ENCODE peak calls at places on chromosomes 3 and 15, in seven cellular contexts. One of them, this sample, is unnamed.
A peak's percentile ranks its signal among the peaks of the same experiment; 100 is the strongest.

GRCh38 chr3:56915969-56916586 is 114.3 kb upstream of the ARHGEF3 start:
- DNase-seq in IMR-90: no peak
- DNase-seq in H9: peak; percentile 48
- DNase-seq in mesendoderm: peak; percentile 60
- DNase-seq in mesenchymal stem cell: no peak
- DNase-seq in trophoblast cell: no peak
- DNase-seq in H1: no peak
- DNase-seq in this sample: no peak

GRCh38 chr3:115512565-115513410 is 110.5 kb upstream of the GAP43 start:
- DNase-seq in H1: peak; percentile 80
- DNase-seq in trophoblast cell: no peak
- DNase-seq in IMR-90: peak; percentile 38
- DNase-seq in H9: peak; percentile 89
- DNase-seq in mesenchymal stem cell: peak; percentile 73
- DNase-seq in mesendoderm: peak; percentile 96
- DNase-seq in this sample: peak; percentile 70

GRCh38 chr15:79065744-79066376 is 24.7 kb downstream of the RASGRF1 start:
- DNase-seq in IMR-90: no peak
- DNase-seq in H1: no peak
- DNase-seq in H9: no peak
- DNase-seq in mesenchymal stem cell: no peak
- DNase-seq in mesendoderm: peak; percentile 1
- DNase-seq in trophoblast cell: peak; percentile 50
- DNase-seq in this sample: no peak

GRCh38 chr15:51200791-51201190 is 106.1 kb upstream of the TNFAIP8L3 start:
- DNase-seq in mesendoderm: no peak
- DNase-seq in mesenchymal stem cell: no peak
- DNase-seq in H1: no peak
- DNase-seq in trophoblast cell: no peak
- DNase-seq in H9: no peak
- DNase-seq in IMR-90: no peak
- DNase-seq in this sample: no peak

GRCh38 chr15:88894348-88894818 is 961 bp downstream of the HAPLN3 start:
- DNase-seq in IMR-90: no peak
- DNase-seq in trophoblast cell: peak; percentile 73
- DNase-seq in mesenchymal stem cell: peak; percentile 26
- DNase-seq in mesendoderm: peak; percentile 88
- DNase-seq in H9: peak; percentile 89
- DNase-seq in H1: peak; percentile 95
- DNase-seq in this sample: no peak

GRCh38 chr3:56796996-56797395 is 4.8 kb downstream of the ARHGEF3 start:
- DNase-seq in trophoblast cell: no peak
- DNase-seq in IMR-90: no peak
- DNase-seq in mesendoderm: no peak
- DNase-seq in mesenchymal stem cell: no peak
- DNase-seq in H9: no peak
- DNase-seq in H1: no peak
- DNase-seq in this sample: no peak

GRCh38 chr3:11532865-11533490 is 110.7 kb downstream of the VGLL4 start:
- DNase-seq in H9: no peak
- DNase-seq in mesenchymal stem cell: no peak
- DNase-seq in IMR-90: peak; percentile 79
- DNase-seq in trophoblast cell: no peak
- DNase-seq in H1: no peak
- DNase-seq in mesendoderm: no peak
- DNase-seq in this sample: no peak

GRCh38 chr3:3260870-3261269 is 81.4 kb upstream of the CRBN start:
- DNase-seq in H1: no peak
- DNase-seq in trophoblast cell: peak; percentile 65
- DNase-seq in mesenchymal stem cell: no peak
- DNase-seq in H9: no peak
- DNase-seq in IMR-90: no peak
- DNase-seq in mesendoderm: no peak
- DNase-seq in this sample: no peak

GRCh38 chr3:98567646-98568280 is 25.6 kb downstream of the CPOX start:
- DNase-seq in IMR-90: no peak
- DNase-seq in mesendoderm: no peak
- DNase-seq in mesenchymal stem cell: no peak
- DNase-seq in trophoblast cell: no peak
- DNase-seq in H9: no peak
- DNase-seq in H1: no peak
- DNase-seq in this sample: no peak

GRCh38 chr3:190864002-190864401 is 1.5 kb upstream of the GMNC start:
- DNase-seq in mesendoderm: no peak
- DNase-seq in mesenchymal stem cell: no peak
- DNase-seq in IMR-90: no peak
- DNase-seq in H9: no peak
- DNase-seq in H1: no peak
- DNase-seq in trophoblast cell: no peak
- DNase-seq in this sample: no peak

GRCh38 chr3:41044526-41044925 is 154.8 kb upstream of the CTNNB1 start:
- DNase-seq in mesenchymal stem cell: no peak
- DNase-seq in H9: no peak
- DNase-seq in mesendoderm: no peak
- DNase-seq in H1: no peak
- DNase-seq in IMR-90: no peak
- DNase-seq in trophoblast cell: no peak
- DNase-seq in this sample: no peak

GRCh38 chr3:130517541-130517940 is 564 bp downstream of the COL6A6 start:
- DNase-seq in IMR-90: no peak
- DNase-seq in trophoblast cell: no peak
- DNase-seq in H1: no peak
- DNase-seq in H9: no peak
- DNase-seq in mesenchymal stem cell: no peak
- DNase-seq in mesendoderm: no peak
- DNase-seq in this sample: no peak

GRCh38 chr3:71987089-71987735 is 202.3 kb upstream of the PROK2 start:
- DNase-seq in H9: peak; percentile 55
- DNase-seq in trophoblast cell: no peak
- DNase-seq in mesenchymal stem cell: peak; percentile 40
- DNase-seq in mesendoderm: peak; percentile 68
- DNase-seq in IMR-90: peak; percentile 11
- DNase-seq in H1: no peak
- DNase-seq in this sample: no peak

DNA sequence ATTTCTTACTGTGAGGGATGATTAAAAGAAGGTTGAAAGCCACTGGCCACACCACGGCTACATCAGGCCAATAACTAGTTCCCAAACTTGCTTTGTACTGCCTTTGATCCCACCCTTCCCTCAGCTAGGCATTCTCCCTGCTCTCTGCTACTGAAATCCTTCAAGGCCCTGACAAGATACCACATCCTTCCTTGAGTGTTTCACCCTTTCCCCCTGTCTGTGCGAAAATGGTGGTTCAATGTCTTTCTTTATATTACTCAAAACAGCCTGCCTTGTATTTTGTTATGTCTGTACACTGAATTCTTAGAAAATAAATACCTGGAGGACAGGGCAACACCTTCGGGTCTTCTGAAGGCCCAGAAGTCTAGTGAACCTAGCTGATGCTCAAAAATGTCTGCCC is 932 bp upstream of the VPS8 start:
- DNase-seq in mesenchymal stem cell: no peak
- DNase-seq in trophoblast cell: no peak
- DNase-seq in H1: no peak
- DNase-seq in H9: no peak
- DNase-seq in mesendoderm: no peak
- DNase-seq in IMR-90: no peak
- DNase-seq in this sample: no peak
- H2BK120ac ChIP-seq in mesenchymal stem cell: no peak overlapping the region
- H2BK120ac ChIP-seq in trophoblast cell: no peak overlapping the region
- H2BK120ac ChIP-seq in H1: no peak overlapping the region
- H2BK120ac ChIP-seq in H9: no peak overlapping the region
- H2BK120ac ChIP-seq in mesendoderm: no peak overlapping the region
- H2BK120ac ChIP-seq in IMR-90: no peak overlapping the region
- H2BK120ac ChIP-seq in this sample: no peak overlapping the region

GRCh38 chr3:45414341-45414740 is 26.0 kb downstream of the LARS2 start:
- DNase-seq in mesendoderm: no peak
- DNase-seq in IMR-90: no peak
- DNase-seq in H1: no peak
- DNase-seq in mesenchymal stem cell: no peak
- DNase-seq in H9: no peak
- DNase-seq in trophoblast cell: no peak
- DNase-seq in this sample: no peak
- H4K8ac ChIP-seq in mesendoderm: no peak overlapping the region
- H4K8ac ChIP-seq in IMR-90: no peak overlapping the region
- H4K8ac ChIP-seq in H1: no peak overlapping the region
- H4K8ac ChIP-seq in mesenchymal stem cell: no peak overlapping the region
- H4K8ac ChIP-seq in H9: no peak overlapping the region
- H4K8ac ChIP-seq in trophoblast cell: no peak overlapping the region
- H4K8ac ChIP-seq in this sample: no peak overlapping the region

GRCh38 chr3:54964081-54964480 is 36.2 kb upstream of the LRTM1 start:
- DNase-seq in IMR-90: no peak
- DNase-seq in mesenchymal stem cell: no peak
- DNase-seq in mesendoderm: peak; percentile 71
- DNase-seq in H1: no peak
- DNase-seq in H9: no peak
- DNase-seq in trophoblast cell: no peak
- DNase-seq in this sample: no peak
- H3K18ac ChIP-seq in IMR-90: peak overlapping the region; percentile 63
- H3K18ac ChIP-seq in mesenchymal stem cell: no peak overlapping the region
- H3K18ac ChIP-seq in mesendoderm: peak overlapping the region; percentile 94
- H3K18ac ChIP-seq in H1: no peak overlapping the region
- H3K18ac ChIP-seq in H9: no peak overlapping the region
- H3K18ac ChIP-seq in trophoblast cell: no peak overlapping the region
- H3K18ac ChIP-seq in this sample: no peak overlapping the region

DNA sequence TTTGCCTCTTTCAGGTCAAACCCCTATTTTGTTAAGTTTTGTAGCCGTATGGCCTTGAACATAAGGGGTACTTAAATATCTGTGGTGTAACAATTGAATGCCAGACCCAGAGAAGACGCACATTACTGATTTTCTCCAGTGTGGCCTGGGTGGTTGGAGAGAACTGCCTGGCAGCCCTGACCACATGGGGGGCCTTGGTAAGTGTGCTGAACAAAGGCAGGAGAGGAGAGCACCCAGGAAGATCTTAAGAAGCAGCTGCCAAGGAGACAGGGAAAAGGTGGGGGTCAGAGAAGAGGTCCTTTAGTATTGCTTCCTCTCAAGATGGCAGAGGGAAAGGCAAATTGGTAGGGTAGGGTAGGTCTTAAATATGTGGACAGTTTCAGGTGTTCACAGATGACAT is 35.7 kb downstream of the TRANK1 start:
- DNase-seq in IMR-90: no peak
- DNase-seq in H9: no peak
- DNase-seq in mesendoderm: no peak
- DNase-seq in H1: no peak
- DNase-seq in trophoblast cell: no peak
- DNase-seq in mesenchymal stem cell: no peak
- DNase-seq in this sample: no peak
- H2BK120ac ChIP-seq in IMR-90: no peak overlapping the region
- H2BK120ac ChIP-seq in H9: no peak overlapping the region
- H2BK120ac ChIP-seq in mesendoderm: no peak overlapping the region
- H2BK120ac ChIP-seq in H1: no peak overlapping the region
- H2BK120ac ChIP-seq in trophoblast cell: no peak overlapping the region
- H2BK120ac ChIP-seq in mesenchymal stem cell: no peak overlapping the region
- H2BK120ac ChIP-seq in this sample: no peak overlapping the region

This sample was measured in neuronal stem cell.